ENCODE peak calls at places on chromosomes 4 and X, in seven cellular contexts. Z is effector memory CD8-positive, alpha-beta T cell; I is left lung; L is T1000; B is ovary; G is SW480; O is amniotic stem cell. K is an unnamed sample.

GRCh38 chr4:97475621-97476020 is 667.7 kb downstream of the STPG2 start:
- DNase-seq in I (no peak), O (no peak), B (no peak), G (no peak), L (no peak), Z (no peak), K (no peak)

GRCh38 chrX:153519569-153520285 is 2.3 kb downstream of the ATP2B3 start:
- DNase-seq in I (no peak), G (no peak), O (no peak), B (no peak), L (no peak), Z (no peak), K (no peak)

GRCh38 chr4:146585761-146586333 is 52.8 kb upstream of the POU4F2 start:
- DNase-seq in Z (no peak), B (no peak), G (no peak), L (no peak), I (no peak), O (no peak), K (no peak)

GRCh38 chr4:82372502-82372873 is 1.3 kb downstream of the HNRNPD start:
- DNase-seq in B (no peak), I (no peak), O (no peak), L (no peak), G (peak; percentile 45), Z (peak; percentile 26), K (no peak)

GRCh38 chr4:41024556-41025491 is 189.5 kb downstream of the APBB2 start:
- DNase-seq in B (no peak), I (no peak), G (no peak), Z (no peak), L (no peak), O (no peak), K (peak; percentile 51)

GRCh38 chr4:21211836-21212235 is 511.6 kb downstream of the PACRGL start:
- DNase-seq in B (no peak), I (no peak), Z (no peak), L (no peak), G (no peak), O (no peak), K (no peak)

GRCh38 chrX:23811135-23811781 is 28.3 kb downstream of the SAT1 start:
- DNase-seq in O (no peak), G (no peak), L (no peak), B (no peak), Z (no peak), I (no peak), K (no peak)

GRCh38 chr4:22719218-22719617 is 26.5 kb downstream of the GBA3 start:
- DNase-seq in L (no peak), B (no peak), O (no peak), I (no peak), Z (no peak), G (no peak), K (no peak)

GRCh38 chrX:85504381-85504780 is 124.9 kb upstream of the POF1B start:
- DNase-seq in Z (no peak), B (no peak), I (no peak), O (no peak), L (no peak), G (no peak), K (no peak)

GRCh38 chr4:99645036-99645435 is 12.6 kb downstream of the C4orf54 start:
- DNase-seq in L (no peak), B (no peak), G (no peak), I (no peak), Z (no peak), O (no peak), K (no peak)

GRCh38 chrX:9874483-9874882 is 88.3 kb downstream of the SHROOM2 start:
- DNase-seq in Z (no peak), G (no peak), O (no peak), I (no peak), L (no peak), B (no peak), K (no peak)

GRCh38 chr4:8819421-8820177 is 52.0 kb downstream of the HMX1 start:
- DNase-seq in O (no peak), I (peak; percentile 53), G (no peak), B (no peak), Z (no peak), L (no peak), K (no peak)

GRCh38 chr4:113209652-113210320 is 160.3 kb downstream of the ANK2 start:
- DNase-seq in Z (no peak), B (no peak), I (no peak), L (no peak), O (no peak), G (no peak), K (no peak)

K was measured in HCT116.